ENCODE peak calls at places on chromosomes 12 and 14, in four cellular contexts. One of them, this sample, is unnamed.

GRCh38 chr12:30846776-30847175 is 79.8 kb upstream of the TSPAN11 start:
- DNase-seq in neural progenitor cell: no peak
- DNase-seq in mucosa of descending colon: no peak
- DNase-seq in heart left ventricle: no peak
- DNase-seq in this sample: no peak

GRCh38 chr14:93800038-93800937 is 12.0 kb upstream of the PRIMA1 start:
- DNase-seq in neural progenitor cell: no peak
- DNase-seq in mucosa of descending colon: no peak
- DNase-seq in heart left ventricle: no peak
- DNase-seq in this sample: no peak

GRCh38 chr12:68479832-68480291 is 130.8 kb upstream of the RAP1B start:
- DNase-seq in neural progenitor cell: no peak
- DNase-seq in mucosa of descending colon: no peak
- DNase-seq in heart left ventricle: no peak
- DNase-seq in this sample: no peak

GRCh38 chr12:124317400-124317799 is 22.5 kb downstream of the RFLNA start:
- DNase-seq in neural progenitor cell: no peak
- DNase-seq in mucosa of descending colon: no peak
- DNase-seq in heart left ventricle: no peak
- DNase-seq in this sample: no peak

GRCh38 chr12:60399064-60399463 is 803.2 kb downstream of the SLC16A7 start:
- DNase-seq in neural progenitor cell: no peak
- DNase-seq in mucosa of descending colon: no peak
- DNase-seq in heart left ventricle: no peak
- DNase-seq in this sample: no peak

GRCh38 chr14:69713127-69713800 is 53.7 kb upstream of the SRSF5 start:
- DNase-seq in neural progenitor cell: peak
- DNase-seq in mucosa of descending colon: peak
- DNase-seq in heart left ventricle: no peak
- DNase-seq in this sample: peak

GRCh38 chr12:113154351-113154973 is 4.9 kb downstream of the CFAP73 start:
- DNase-seq in neural progenitor cell: peak
- DNase-seq in mucosa of descending colon: no peak
- DNase-seq in heart left ventricle: peak
- DNase-seq in this sample: no peak

GRCh38 chr12:2973566-2973965 is 14.4 kb downstream of the TEAD4 start:
- DNase-seq in neural progenitor cell: no peak
- DNase-seq in mucosa of descending colon: no peak
- DNase-seq in heart left ventricle: no peak
- DNase-seq in this sample: no peak

GRCh38 chr12:47190271-47190750 is 110.6 kb upstream of the AMIGO2 start:
- DNase-seq in neural progenitor cell: no peak
- DNase-seq in mucosa of descending colon: no peak
- DNase-seq in heart left ventricle: no peak
- DNase-seq in this sample: peak

GRCh38 chr14:60657609-60657983 is 8.3 kb upstream of the SIX1 start:
- DNase-seq in neural progenitor cell: peak
- DNase-seq in mucosa of descending colon: no peak
- DNase-seq in heart left ventricle: no peak
- DNase-seq in this sample: no peak

GRCh38 chr12:106037524-106038298 is 101.0 kb downstream of the NUAK1 start:
- DNase-seq in neural progenitor cell: no peak
- DNase-seq in mucosa of descending colon: no peak
- DNase-seq in heart left ventricle: no peak
- DNase-seq in this sample: no peak

GRCh38 chr14:73924337-73924736 is 25.6 kb downstream of the FAM161B start:
- DNase-seq in neural progenitor cell: no peak
- DNase-seq in mucosa of descending colon: no peak
- DNase-seq in heart left ventricle: no peak
- DNase-seq in this sample: no peak

GRCh38 chr14:65704412-65704811 is 291.9 kb downstream of the FUT8 start:
- DNase-seq in neural progenitor cell: no peak
- DNase-seq in mucosa of descending colon: no peak
- DNase-seq in heart left ventricle: no peak
- DNase-seq in this sample: no peak

GRCh38 chr12:2034633-2035420 is 18.0 kb upstream of the CACNA1C start:
- DNase-seq in neural progenitor cell: peak
- DNase-seq in mucosa of descending colon: peak
- DNase-seq in heart left ventricle: peak
- DNase-seq in this sample: peak

GRCh38 chr12:113030875-113031525 is 25.5 kb upstream of the DTX1 start:
- DNase-seq in neural progenitor cell: peak
- DNase-seq in mucosa of descending colon: no peak
- DNase-seq in heart left ventricle: no peak
- DNase-seq in this sample: peak

GRCh38 chr14:57918791-57919190 is 52.9 kb upstream of the SLC35F4 start:
- DNase-seq in neural progenitor cell: no peak
- DNase-seq in mucosa of descending colon: no peak
- DNase-seq in heart left ventricle: no peak
- DNase-seq in this sample: no peak

GRCh38 chr12:125873031-125873430 is 807.8 kb downstream of the AACS start:
- DNase-seq in neural progenitor cell: no peak
- DNase-seq in mucosa of descending colon: no peak
- DNase-seq in heart left ventricle: no peak
- DNase-seq in this sample: no peak

GRCh38 chr12:574475-575128 is 88.6 kb downstream of the NINJ2 start:
- DNase-seq in neural progenitor cell: no peak
- DNase-seq in mucosa of descending colon: no peak
- DNase-seq in heart left ventricle: no peak
- DNase-seq in this sample: peak

GRCh38 chr12:13573698-13574321 is 377.3 kb downstream of the EMP1 start:
- DNase-seq in neural progenitor cell: no peak
- DNase-seq in mucosa of descending colon: no peak
- DNase-seq in heart left ventricle: no peak
- DNase-seq in this sample: peak

GRCh38 chr14:26811756-26812305 is 214.0 kb upstream of the NOVA1 start:
- DNase-seq in neural progenitor cell: no peak
- DNase-seq in mucosa of descending colon: no peak
- DNase-seq in heart left ventricle: no peak
- DNase-seq in this sample: no peak

GRCh38 chr12:128856791-128857078 is 3.5 kb downstream of the GLT1D1 start:
- DNase-seq in neural progenitor cell: no peak
- DNase-seq in mucosa of descending colon: no peak
- DNase-seq in heart left ventricle: no peak
- DNase-seq in this sample: no peak

GRCh38 chr12:26077915-26078314 is 46.9 kb downstream of the BHLHE41 start:
- DNase-seq in neural progenitor cell: no peak
- DNase-seq in mucosa of descending colon: no peak
- DNase-seq in heart left ventricle: no peak
- DNase-seq in this sample: peak

GRCh38 chr12:104578453-104578852 is 121.7 kb downstream of the CHST11 start:
- DNase-seq in neural progenitor cell: peak
- DNase-seq in mucosa of descending colon: no peak
- DNase-seq in heart left ventricle: no peak
- DNase-seq in this sample: no peak

GRCh38 chr14:59711083-59711482 is 134.5 kb upstream of the CCDC175 start:
- DNase-seq in neural progenitor cell: no peak
- DNase-seq in mucosa of descending colon: no peak
- DNase-seq in heart left ventricle: no peak
- DNase-seq in this sample: no peak

GRCh38 chr14:23356662-23357061 is 4.0 kb upstream of the SLC22A17 start:
- DNase-seq in neural progenitor cell: no peak
- DNase-seq in mucosa of descending colon: no peak
- DNase-seq in heart left ventricle: no peak
- DNase-seq in this sample: no peak

GRCh38 chr12:109423392-109423791 is 53.7 kb downstream of the KCTD10 start:
- DNase-seq in neural progenitor cell: no peak
- DNase-seq in mucosa of descending colon: no peak
- DNase-seq in heart left ventricle: no peak
- DNase-seq in this sample: no peak

GRCh38 chr12:56152132-56152755 is at the start of gene MYL6B:
- DNase-seq in neural progenitor cell: peak
- DNase-seq in mucosa of descending colon: peak
- DNase-seq in heart left ventricle: peak
- DNase-seq in this sample: peak

GRCh38 chr14:24366664-24367505 is 1.1 kb upstream of the NFATC4 start:
- DNase-seq in neural progenitor cell: peak
- DNase-seq in mucosa of descending colon: peak
- DNase-seq in heart left ventricle: peak
- DNase-seq in this sample: no peak

GRCh38 chr14:105168979-105169507 is 467 bp upstream of the JAG2 start:
- DNase-seq in neural progenitor cell: peak
- DNase-seq in mucosa of descending colon: no peak
- DNase-seq in heart left ventricle: peak
- DNase-seq in this sample: no peak

GRCh38 chr14:105166571-105167302 is 1.8 kb downstream of the JAG2 start:
- DNase-seq in neural progenitor cell: no peak
- DNase-seq in mucosa of descending colon: no peak
- DNase-seq in heart left ventricle: no peak
- DNase-seq in this sample: no peak

GRCh38 chr14:105168093-105168420 is 519 bp downstream of the JAG2 start:
- DNase-seq in neural progenitor cell: no peak
- DNase-seq in mucosa of descending colon: no peak
- DNase-seq in heart left ventricle: no peak
- DNase-seq in this sample: no peak

GRCh38 chr14:105168496-105168978 is at the start of gene JAG2:
- DNase-seq in neural progenitor cell: peak
- DNase-seq in mucosa of descending colon: no peak
- DNase-seq in heart left ventricle: peak
- DNase-seq in this sample: peak

GRCh38 chr14:105167303-105168092 is 1.1 kb downstream of the JAG2 start:
- DNase-seq in neural progenitor cell: peak
- DNase-seq in mucosa of descending colon: no peak
- DNase-seq in heart left ventricle: no peak
- DNase-seq in this sample: peak
- TF ChIP-seq CTCF in neural progenitor cell: peak
- TF ChIP-seq CTCF in mucosa of descending colon: no peak
- TF ChIP-seq CTCF in heart left ventricle: no peak
- TF ChIP-seq CTCF in this sample: peak

GRCh38 chr12:120206228-120206627 is 5.3 kb upstream of the RPLP0 start:
- DNase-seq in neural progenitor cell: no peak
- DNase-seq in mucosa of descending colon: peak
- DNase-seq in heart left ventricle: no peak
- DNase-seq in this sample: no peak
- TF ChIP-seq CTCF in neural progenitor cell: no peak
- TF ChIP-seq CTCF in mucosa of descending colon: no peak
- TF ChIP-seq CTCF in heart left ventricle: no peak
- TF ChIP-seq CTCF in this sample: no peak

DNA sequence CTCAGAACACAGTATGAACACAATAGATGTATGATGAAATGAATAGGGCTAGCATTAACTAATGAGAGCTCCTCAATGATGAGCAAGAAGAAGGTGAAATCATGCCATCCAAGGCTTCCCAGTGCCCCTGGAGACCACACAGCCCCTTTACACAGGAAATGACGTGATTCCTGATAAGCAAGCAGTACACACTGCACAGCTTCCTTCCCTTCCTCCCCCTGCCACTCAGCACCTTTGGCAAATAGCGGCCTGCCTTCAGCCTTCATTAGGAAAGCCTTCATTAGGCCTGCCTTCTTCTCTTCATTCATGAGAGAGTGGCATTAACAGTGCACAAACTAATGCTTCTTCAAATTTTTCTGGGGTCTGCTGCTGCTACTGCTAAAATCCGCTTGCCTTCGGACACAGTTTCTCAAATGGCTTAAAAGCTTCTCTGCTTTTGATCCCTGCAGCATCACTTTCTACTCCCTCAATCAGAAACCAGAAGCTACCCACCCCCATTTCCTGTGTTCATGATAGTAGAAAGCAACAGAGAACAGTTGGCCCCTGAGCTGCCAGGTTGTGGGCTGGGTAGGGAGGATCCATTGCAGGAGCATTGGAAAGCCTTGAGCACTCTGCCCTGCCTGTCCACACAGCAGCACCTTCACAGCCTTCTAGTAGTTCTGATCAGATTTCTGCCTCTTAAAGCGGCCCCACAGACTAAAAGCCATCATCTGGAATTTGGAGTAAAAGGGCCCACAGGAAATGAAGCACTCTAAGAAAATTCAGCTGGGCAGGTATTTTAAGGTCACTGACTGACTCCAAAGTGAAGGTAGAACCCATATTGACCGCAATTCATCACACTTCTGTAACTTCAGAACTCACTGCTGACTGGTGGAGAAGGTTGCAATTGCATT is 103.8 kb upstream of the ETV6 start:
- DNase-seq in neural progenitor cell: no peak
- DNase-seq in mucosa of descending colon: no peak
- DNase-seq in heart left ventricle: no peak
- DNase-seq in this sample: no peak
- TF ChIP-seq CTCF in neural progenitor cell: no peak
- TF ChIP-seq CTCF in mucosa of descending colon: no peak
- TF ChIP-seq CTCF in heart left ventricle: no peak
- TF ChIP-seq CTCF in this sample: no peak

GRCh38 chr12:80776706-80777105 is 60.0 kb downstream of the MYF5 start:
- DNase-seq in neural progenitor cell: no peak
- DNase-seq in mucosa of descending colon: no peak
- DNase-seq in heart left ventricle: no peak
- DNase-seq in this sample: no peak
- TF ChIP-seq CTCF in neural progenitor cell: no peak
- TF ChIP-seq CTCF in mucosa of descending colon: no peak
- TF ChIP-seq CTCF in heart left ventricle: no peak
- TF ChIP-seq CTCF in this sample: no peak

GRCh38 chr12:95963104-95963503 is 20.0 kb downstream of the AMDHD1 start:
- DNase-seq in neural progenitor cell: peak
- DNase-seq in mucosa of descending colon: no peak
- DNase-seq in heart left ventricle: no peak
- DNase-seq in this sample: no peak
- TF ChIP-seq CTCF in neural progenitor cell: peak
- TF ChIP-seq CTCF in mucosa of descending colon: no peak
- TF ChIP-seq CTCF in heart left ventricle: no peak
- TF ChIP-seq CTCF in this sample: no peak

DNA sequence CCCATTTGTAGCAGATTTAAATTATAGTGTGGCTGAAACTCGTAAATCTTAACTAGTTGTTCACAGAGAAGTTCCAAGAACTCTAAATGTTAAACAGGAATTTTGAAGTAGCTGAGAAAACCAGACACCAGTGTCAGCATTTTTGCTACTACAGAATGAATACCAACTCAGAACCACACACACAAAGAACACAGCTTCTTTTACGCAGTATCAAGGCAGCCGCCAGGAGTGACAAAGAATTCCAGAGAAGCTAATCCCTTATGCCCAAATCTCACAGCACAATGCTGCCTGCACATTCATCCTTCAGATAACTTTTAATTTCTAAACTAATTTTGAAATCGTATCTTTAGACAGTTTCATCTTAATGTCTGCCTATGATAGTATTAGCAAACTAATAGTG is 37.4 kb downstream of the SLC6A15 start:
- DNase-seq in neural progenitor cell: peak
- DNase-seq in mucosa of descending colon: no peak
- DNase-seq in heart left ventricle: no peak
- DNase-seq in this sample: no peak
- TF ChIP-seq CTCF in neural progenitor cell: no peak
- TF ChIP-seq CTCF in mucosa of descending colon: no peak
- TF ChIP-seq CTCF in heart left ventricle: no peak
- TF ChIP-seq CTCF in this sample: no peak